ENCODE peak calls at places on chromosome 3, in nine cellular contexts. V is left ventricle myocardium inferior, L is body of pancreas, A is psoas muscle, S is K562, K is mesendoderm, R is upper lobe of right lung, Q is mammary epithelial cell, E is neural progenitor cell. U is an unnamed sample. For H3K4me1 and H3K36me3, the result is how much of the 10 kb centered on the place peaks cover.

GRCh38 chr3:14142567-14143270 is 17.9 kb downstream of the TMEM43 start:
- DNase-seq in V (no peak), L (no peak), A (no peak), S (no peak), K (no peak), R (no peak), Q (peak), E (no peak), U (no peak)

GRCh38 chr3:5645311-5646029 is 458.0 kb downstream of the EDEM1 start:
- DNase-seq in V (no peak), L (no peak), A (no peak), S (no peak), K (no peak), R (no peak), Q (no peak), E (no peak), U (no peak)

GRCh38 chr3:168051579-168052183 is 44.0 kb downstream of the GOLIM4 start:
- DNase-seq in V (no peak), L (no peak), A (no peak), S (no peak), K (no peak), R (no peak), Q (no peak), E (no peak), U (no peak)

GRCh38 chr3:128133273-128133883 is 9.8 kb upstream of the RUVBL1 start:
- DNase-seq in V (no peak), L (peak), A (no peak), S (no peak), K (peak), R (no peak), Q (peak), E (peak), U (no peak)

GRCh38 chr3:62376906-62377865 is 3.8 kb upstream of the FEZF2 start:
- DNase-seq in V (no peak), L (no peak), A (no peak), S (no peak), K (peak), R (no peak), Q (no peak), E (peak), U (no peak)

GRCh38 chr3:83093222-83093572 is 1331.8 kb upstream of the GBE1 start:
- DNase-seq in V (no peak), L (no peak), A (no peak), S (no peak), K (no peak), R (no peak), Q (no peak), E (no peak), U (no peak)

GRCh38 chr3:136713961-136714514 is 38.1 kb downstream of the STAG1 start:
- DNase-seq in V (no peak), L (peak), A (no peak), S (no peak), K (no peak), R (peak), Q (no peak), E (no peak), U (no peak)

GRCh38 chr3:6861331-6861988 is 545 bp downstream of the GRM7 start:
- DNase-seq in V (no peak), L (no peak), A (no peak), S (no peak), K (peak), R (no peak), Q (no peak), E (peak), U (no peak)

GRCh38 chr3:113151475-113152031 is 59.8 kb upstream of the BOC start:
- DNase-seq in V (no peak), L (peak), A (peak), S (no peak), K (no peak), R (no peak), Q (no peak), E (no peak), U (no peak)

GRCh38 chr3:15325228-15325627 is 7.2 kb downstream of the SH3BP5 start:
- DNase-seq in V (no peak), L (no peak), A (no peak), S (no peak), K (peak), R (no peak), Q (peak), E (peak), U (no peak)

GRCh38 chr3:3577823-3578222 is 221.4 kb upstream of the LRRN1 start:
- DNase-seq in V (no peak), L (no peak), A (no peak), S (no peak), K (no peak), R (no peak), Q (no peak), E (peak), U (no peak)

GRCh38 chr3:188712257-188712924 is 459.4 kb upstream of the TPRG1 start:
- DNase-seq in V (no peak), L (no peak), A (no peak), S (no peak), K (no peak), R (no peak), Q (peak), E (no peak), U (no peak)

GRCh38 chr3:59981377-59981776 is 931.6 kb upstream of the CFAP20DC start:
- DNase-seq in V (no peak), L (no peak), A (no peak), S (no peak), K (no peak), R (no peak), Q (no peak), E (no peak), U (no peak)

GRCh38 chr3:150989208-150989607 is 16.7 kb upstream of the CLRN1 start:
- DNase-seq in V (no peak), L (no peak), A (no peak), S (no peak), K (peak), R (no peak), Q (no peak), E (peak), U (no peak)

GRCh38 chr3:113546414-113546893 is 14.1 kb downstream of the SIDT1 start:
- DNase-seq in V (no peak), L (no peak), A (no peak), S (no peak), K (no peak), R (no peak), Q (no peak), E (no peak), U (no peak)

GRCh38 chr3:47011371-47011770 is 31.9 kb downstream of the NBEAL2 start:
- DNase-seq in V (no peak), L (no peak), A (no peak), S (no peak), K (no peak), R (no peak), Q (no peak), E (no peak), U (no peak)

GRCh38 chr3:108420926-108421325 is 89.5 kb downstream of the MYH15 start:
- DNase-seq in V (no peak), L (no peak), A (no peak), S (no peak), K (no peak), R (no peak), Q (peak), E (no peak), U (no peak)

GRCh38 chr3:53724566-53724965 is 121.7 kb downstream of the CHDH start:
- DNase-seq in V (no peak), L (no peak), A (no peak), S (no peak), K (no peak), R (no peak), Q (no peak), E (no peak), U (no peak)

GRCh38 chr3:120678331-120678845 is 3.7 kb downstream of the HGD start:
- DNase-seq in V (no peak), L (peak), A (no peak), S (peak), K (peak), R (no peak), Q (peak), E (peak), U (no peak)

GRCh38 chr3:112456147-112456546 is 43.1 kb downstream of the BTLA start:
- DNase-seq in V (no peak), L (no peak), A (no peak), S (no peak), K (no peak), R (no peak), Q (no peak), E (no peak), U (no peak)

GRCh38 chr3:46440531-46441294 is 24.0 kb downstream of the LTF start:
- DNase-seq in V (no peak), L (peak), A (no peak), S (no peak), K (peak), R (no peak), Q (no peak), E (no peak), U (no peak)

GRCh38 chr3:55089211-55089610 is 161.4 kb upstream of the LRTM1 start:
- DNase-seq in V (no peak), L (no peak), A (no peak), S (no peak), K (no peak), R (no peak), Q (no peak), E (no peak), U (no peak)

GRCh38 chr3:134928392-134928791 is 133.3 kb downstream of the EPHB1 start:
- DNase-seq in V (no peak), L (no peak), A (no peak), S (no peak), K (no peak), R (no peak), Q (no peak), E (no peak), U (no peak)

GRCh38 chr3:50324351-50325144 is 2.0 kb upstream of the HYAL2 start:
- DNase-seq in V (peak), L (peak), A (peak), S (peak), K (peak), R (peak), Q (peak), E (peak), U (peak)

DNA sequence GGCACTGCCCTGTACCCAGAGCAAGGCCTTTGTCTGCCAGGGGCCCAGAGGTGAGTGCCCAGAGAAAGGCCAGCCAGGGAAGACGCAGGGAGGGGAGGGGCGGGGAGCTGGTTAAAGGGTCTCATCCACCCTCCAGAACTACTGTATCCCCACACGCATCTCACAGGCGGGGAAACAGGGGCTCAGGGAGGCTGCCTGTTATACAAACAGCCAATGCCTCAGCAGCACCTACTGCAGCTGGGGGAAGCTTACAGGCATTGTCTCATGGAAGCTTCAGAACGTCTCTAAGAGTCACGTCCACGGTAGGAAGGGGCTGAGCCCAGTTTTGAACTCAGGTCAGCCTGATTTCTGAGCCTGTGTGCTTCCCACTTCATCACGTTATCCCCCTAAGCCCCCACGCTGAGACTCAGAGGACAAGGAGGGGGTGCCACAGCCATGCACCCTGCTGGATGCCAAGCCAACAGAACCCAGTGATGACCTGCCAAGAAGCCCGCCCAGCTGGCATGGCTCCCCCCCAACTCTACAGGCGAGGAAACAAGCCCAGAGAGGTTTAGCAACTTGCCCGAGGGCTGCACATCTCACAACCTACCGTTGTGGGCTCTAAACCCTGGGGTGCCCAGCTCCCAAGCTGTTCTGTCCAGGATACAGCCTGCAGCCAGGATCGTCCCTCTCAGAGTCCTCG is 54.5 kb downstream of the IQSEC1 start:
- DNase-seq in V (no peak), L (no peak), A (peak), S (no peak), K (no peak), R (no peak), Q (no peak), E (no peak), U (peak)
- H3K4me1 ChIP-seq in V (half or more), L (under half), A (under half), S (half or more), K (under half), R (under half), Q (under half), E (half or more), U (under half)

GRCh38 chr3:9390265-9390888 is 7.0 kb upstream of the SETD5 start:
- DNase-seq in V (no peak), L (no peak), A (no peak), S (no peak), K (no peak), R (no peak), Q (no peak), E (no peak), U (no peak)
- H3K36me3 ChIP-seq in V (half or more), L (under half), A (under half), S (half or more), K (under half), R (half or more), Q (half or more), E (half or more), U (under half)

GRCh38 chr3:64687781-64688515 is at the start of gene ADAMTS9:
- DNase-seq in V (peak), L (peak), A (peak), S (no peak), K (peak), R (peak), Q (peak), E (peak), U (peak)
- H3K27ac ChIP-seq in V (peak), L (peak), A (peak), S (no peak), K (peak), R (peak), Q (peak), E (peak), U (peak)

DNA sequence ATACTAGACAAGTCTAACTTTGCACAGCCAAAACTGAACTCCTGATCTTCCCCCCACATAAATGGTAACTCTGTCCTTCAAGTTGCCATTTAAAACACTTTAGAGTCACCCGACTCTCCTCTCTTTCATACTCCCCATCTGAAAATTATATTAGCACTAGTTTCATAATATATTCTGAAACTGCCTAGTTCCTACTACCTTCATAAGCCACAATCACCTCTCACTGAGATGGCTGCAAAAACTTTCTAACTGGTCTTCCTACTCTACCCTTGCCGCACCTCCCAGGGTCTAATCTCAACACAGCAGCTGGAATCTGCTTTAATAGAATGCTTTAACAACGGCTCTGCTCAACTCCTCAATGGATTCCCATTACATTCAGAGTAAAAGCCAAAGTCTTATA is 55.0 kb downstream of the GLB1 start:
- DNase-seq in V (no peak), L (no peak), A (no peak), S (peak), K (no peak), R (no peak), Q (no peak), E (no peak), U (no peak)
- H3K4me1 ChIP-seq in V (under half), L (under half), A (under half), S (under half), K (under half), R (under half), Q (under half), E (under half), U (under half)

GRCh38 chr3:37053337-37053736 is 60.0 kb downstream of the MLH1 start:
- DNase-seq in V (no peak), L (no peak), A (no peak), S (no peak), K (no peak), R (no peak), Q (no peak), E (no peak), U (no peak)
- H3K36me3 ChIP-seq in V (half or more), L (under half), A (under half), S (half or more), K (under half), R (half or more), Q (half or more), E (under half), U (under half)

DNA sequence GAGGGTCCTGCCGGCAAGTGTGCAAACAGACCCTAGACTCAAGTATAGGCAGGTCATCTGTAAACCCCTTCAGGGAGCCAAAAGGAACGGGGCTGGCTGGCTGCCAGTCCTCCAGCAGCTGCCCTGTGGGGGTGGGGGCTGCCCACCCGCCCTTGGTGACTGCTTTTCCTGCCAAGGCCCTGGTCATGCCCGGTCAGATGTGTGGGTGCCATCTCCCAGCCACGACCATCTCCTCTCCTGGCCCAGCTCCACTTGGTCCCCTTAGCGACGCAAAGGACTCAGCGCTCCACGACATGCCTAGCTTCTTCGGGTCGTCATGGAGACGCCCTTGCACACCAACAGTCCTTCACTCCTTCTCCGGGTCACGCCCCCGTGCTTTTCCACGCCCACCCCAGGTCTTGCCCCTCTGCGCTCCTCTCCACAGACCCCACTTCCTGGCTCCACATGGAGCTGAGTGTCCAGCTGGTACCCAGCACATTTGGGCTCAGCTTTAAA is 2.4 kb downstream of the MUC4 start:
- DNase-seq in V (no peak), L (no peak), A (no peak), S (no peak), K (no peak), R (no peak), Q (no peak), E (no peak), U (peak)
- H3K27ac ChIP-seq in V (no peak), L (no peak), A (no peak), S (no peak), K (no peak), R (no peak), Q (no peak), E (no peak), U (no peak)

U was measured in aorta.